ENCODE peak calls at places on chromosomes 3 and 15, in ten cellular contexts. P is RWPE1, K is AG04450, B is tibial nerve, J is IMR-90, T is lower lobe of right lung, N is epithelial cell of esophagus, C is body of pancreas, V is fibroblast of lung, W is astrocyte. Z is an unnamed sample.

GRCh38 chr15:43998607-43999006 is 171.8 kb downstream of the WDR76 start:
- DNase-seq in P (no peak), K (peak), B (no peak), J (peak), T (no peak), N (peak), C (peak), V (peak), W (peak), Z (no peak)

GRCh38 chr3:189214651-189215050 is 42.9 kb downstream of the TPRG1 start:
- DNase-seq in P (no peak), K (no peak), B (no peak), J (no peak), T (no peak), N (no peak), C (no peak), V (no peak), W (no peak), Z (no peak)

GRCh38 chr15:28101201-28101600 is 2.1 kb upstream of the OCA2 start:
- DNase-seq in P (no peak), K (no peak), B (no peak), J (no peak), T (no peak), N (no peak), C (no peak), V (no peak), W (no peak), Z (no peak)

GRCh38 chr3:61809879-61810278 is 248.5 kb downstream of the PTPRG start:
- DNase-seq in P (no peak), K (no peak), B (no peak), J (no peak), T (no peak), N (no peak), C (no peak), V (no peak), W (no peak), Z (no peak)

GRCh38 chr15:78570710-78571109 is 5.4 kb downstream of the CHRNA5 start:
- DNase-seq in P (no peak), K (no peak), B (no peak), J (no peak), T (no peak), N (no peak), C (no peak), V (no peak), W (no peak), Z (no peak)

GRCh38 chr3:142213298-142213697 is 12.1 kb downstream of the GK5 start:
- DNase-seq in P (no peak), K (no peak), B (no peak), J (no peak), T (no peak), N (no peak), C (no peak), V (peak), W (peak), Z (no peak)

GRCh38 chr15:56168394-56168793 is 75.3 kb downstream of the RFX7 start:
- DNase-seq in P (peak), K (no peak), B (no peak), J (peak), T (no peak), N (peak), C (no peak), V (peak), W (peak), Z (no peak)

GRCh38 chr3:23859012-23859743 is 53.4 kb downstream of the UBE2E1 start:
- DNase-seq in P (peak), K (no peak), B (no peak), J (peak), T (no peak), N (peak), C (peak), V (no peak), W (no peak), Z (no peak)

GRCh38 chr3:182135056-182135455 is 423.3 kb downstream of the SOX2 start:
- DNase-seq in P (no peak), K (no peak), B (no peak), J (no peak), T (no peak), N (no peak), C (no peak), V (no peak), W (no peak), Z (no peak)

GRCh38 chr3:86991840-86992430 is 986 bp upstream of the VGLL3 start:
- DNase-seq in P (no peak), K (no peak), B (no peak), J (peak), T (no peak), N (peak), C (no peak), V (peak), W (peak), Z (no peak)

GRCh38 chr3:138180375-138181029 is 5.8 kb upstream of the DBR1 start:
- DNase-seq in P (peak), K (no peak), B (no peak), J (peak), T (no peak), N (peak), C (peak), V (peak), W (peak), Z (no peak)

GRCh38 chr3:24450142-24450932 is 44.3 kb downstream of the THRB start:
- DNase-seq in P (no peak), K (no peak), B (no peak), J (no peak), T (no peak), N (peak), C (no peak), V (no peak), W (no peak), Z (no peak)

GRCh38 chr15:78641876-78642275 is 866 bp upstream of the CHRNB4 start:
- DNase-seq in P (no peak), K (no peak), B (no peak), J (no peak), T (no peak), N (no peak), C (no peak), V (no peak), W (no peak), Z (no peak)

GRCh38 chr15:55907797-55908196 is 85.6 kb downstream of the NEDD4 start:
- DNase-seq in P (peak), K (peak), B (no peak), J (peak), T (no peak), N (peak), C (no peak), V (peak), W (peak), Z (peak)

GRCh38 chr3:96631050-96631449 is 183.3 kb upstream of the EPHA6 start:
- DNase-seq in P (no peak), K (no peak), B (no peak), J (no peak), T (no peak), N (peak), C (no peak), V (no peak), W (no peak), Z (no peak)

GRCh38 chr3:42387802-42388651 is 22.4 kb downstream of the LYZL4 start:
- DNase-seq in P (no peak), K (no peak), B (no peak), J (no peak), T (no peak), N (peak), C (no peak), V (no peak), W (no peak), Z (no peak)
- TF ChIP-seq CTCF in P (no peak), K (no peak), B (no peak), J (no peak), T (no peak), N (no peak), C (no peak), V (no peak), W (no peak), Z (no peak)

GRCh38 chr3:139585820-139586219 is 46.3 kb upstream of the RBP1 start:
- DNase-seq in P (no peak), K (no peak), B (no peak), J (no peak), T (no peak), N (no peak), C (no peak), V (peak), W (peak), Z (no peak)

GRCh38 chr3:139586420-139587017 is 47.0 kb upstream of the RBP1 start:
- DNase-seq in P (no peak), K (no peak), B (no peak), J (no peak), T (no peak), N (no peak), C (no peak), V (no peak), W (no peak), Z (no peak)

GRCh38 chr3:139588450-139588849 is 48.9 kb upstream of the RBP1 start:
- DNase-seq in P (no peak), K (no peak), B (no peak), J (no peak), T (no peak), N (peak), C (no peak), V (no peak), W (no peak), Z (no peak)
- TF ChIP-seq CTCF in P (no peak), K (no peak), B (no peak), J (no peak), T (no peak), N (peak), C (no peak), V (no peak), W (no peak), Z (no peak)

GRCh38 chr3:25536668-25537331 is 108.7 kb downstream of the RARB start:
- DNase-seq in P (no peak), K (no peak), B (no peak), J (no peak), T (no peak), N (no peak), C (no peak), V (no peak), W (no peak), Z (no peak)
- TF ChIP-seq CTCF in P (no peak), K (no peak), B (no peak), J (no peak), T (no peak), N (no peak), C (no peak), V (no peak), W (no peak), Z (no peak)

GRCh38 chr3:18847583-18848197 is 300.6 kb upstream of the KCNH8 start:
- DNase-seq in P (peak), K (no peak), B (no peak), J (no peak), T (no peak), N (peak), C (no peak), V (no peak), W (no peak), Z (no peak)
- TF ChIP-seq CTCF in P (peak), K (no peak), B (peak), J (no peak), T (peak), N (peak), C (no peak), V (no peak), W (no peak), Z (no peak)

DNA sequence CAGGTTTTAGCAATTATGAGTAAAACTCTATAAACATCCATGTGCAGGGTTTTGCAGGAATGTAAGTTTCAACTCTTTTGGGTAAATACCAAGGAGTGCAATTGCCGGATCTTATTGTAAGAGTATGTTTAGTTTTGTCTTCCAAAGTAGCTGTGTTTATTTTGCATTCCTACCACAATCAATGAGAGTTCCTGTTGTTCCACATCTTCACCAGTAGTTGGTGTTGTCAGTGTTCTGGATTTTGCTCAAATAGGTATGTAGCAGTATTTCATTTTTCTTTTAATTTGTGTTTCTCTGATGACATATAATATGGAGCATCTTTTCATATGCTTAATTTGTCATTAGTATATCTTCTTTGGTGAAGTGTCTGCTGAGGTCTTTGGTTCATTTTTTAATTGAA is 185.1 kb upstream of the GALNT15 start:
- DNase-seq in P (no peak), K (no peak), B (no peak), J (peak), T (no peak), N (peak), C (no peak), V (no peak), W (no peak), Z (no peak)
- TF ChIP-seq CTCF in P (no peak), K (peak), B (no peak), J (peak), T (no peak), N (peak), C (no peak), V (no peak), W (peak), Z (no peak)

DNA sequence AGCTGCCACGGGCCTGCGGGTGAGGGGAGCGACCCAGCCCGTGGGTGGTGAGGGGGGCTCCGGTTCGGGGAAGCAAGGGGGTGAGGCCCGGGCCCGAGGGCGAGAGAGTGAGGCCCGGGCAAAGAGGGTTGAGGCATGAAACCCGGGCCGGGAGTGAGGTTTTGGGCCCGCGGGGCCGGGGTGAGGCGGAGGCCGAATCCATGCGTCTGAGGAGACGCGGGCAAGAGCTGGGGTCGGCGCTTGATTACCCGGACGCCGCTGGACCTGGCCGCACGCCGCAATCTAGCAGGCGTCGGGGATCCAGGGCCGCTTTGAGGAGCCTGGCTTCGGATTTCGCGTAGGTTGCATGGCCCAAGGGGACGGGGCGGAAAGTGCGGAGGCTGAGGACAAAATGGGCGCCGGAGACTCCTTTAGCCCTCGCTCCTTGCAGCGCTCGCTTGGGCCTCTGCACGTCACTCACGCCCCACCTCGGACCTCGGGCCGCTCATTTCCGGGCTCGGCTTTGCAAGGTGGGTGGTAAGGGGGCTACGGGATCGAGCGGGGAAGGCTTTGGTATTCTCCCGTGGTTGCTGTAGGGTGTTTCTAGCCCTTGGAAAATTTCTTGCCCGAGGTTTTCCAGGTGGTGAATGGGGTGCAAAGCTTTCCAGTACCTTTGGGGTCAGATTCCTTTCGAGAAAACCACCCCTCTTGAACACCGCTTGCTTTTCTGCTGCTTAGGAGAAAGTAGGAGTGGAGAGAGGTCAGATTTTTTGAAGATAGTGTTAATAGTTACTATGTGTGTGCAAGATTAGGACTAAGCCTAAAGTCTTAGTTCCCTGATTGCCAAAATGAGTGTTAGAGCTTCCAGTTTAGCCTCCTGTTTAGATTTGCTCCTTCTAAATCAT is 827 bp downstream of the SLC25A36 start:
- DNase-seq in P (peak), K (no peak), B (peak), J (peak), T (peak), N (peak), C (peak), V (peak), W (peak), Z (no peak)
- TF ChIP-seq CTCF in P (no peak), K (no peak), B (no peak), J (no peak), T (peak), N (no peak), C (no peak), V (no peak), W (no peak), Z (no peak)